ENCODE peak calls at places on chromosomes 2 and 18, in six cellular contexts. N, K, R, W, A and T are unnamed samples.
A peak's percentile ranks its signal among the peaks of the same experiment; 100 is the strongest.

GRCh38 chr2:119202610-119203351 is 20.9 kb upstream of the STEAP3 start:
- DNase-seq in N (no peak), K (no peak), R (no peak), W (no peak), A (no peak), T (no peak)

GRCh38 chr2:207660994-207661393 is 35.8 kb upstream of the METTL21A start:
- DNase-seq in N (no peak), K (no peak), R (no peak), W (no peak), A (no peak), T (no peak)

GRCh38 chr2:192697880-192698279 is 503.1 kb upstream of the TMEFF2 start:
- DNase-seq in N (no peak), K (no peak), R (no peak), W (no peak), A (no peak), T (no peak)

GRCh38 chr18:40056085-40056484 is 1898.9 kb upstream of the PIK3C3 start:
- DNase-seq in N (no peak), K (no peak), R (no peak), W (no peak), A (peak; percentile 6), T (no peak)

GRCh38 chr18:31506024-31506742 is 8.2 kb downstream of the DSG2 start:
- DNase-seq in N (no peak), K (peak; percentile 63), R (no peak), W (peak; percentile 21), A (no peak), T (no peak)

GRCh38 chr2:160917850-160918249 is 242.4 kb upstream of the TANK start:
- DNase-seq in N (no peak), K (no peak), R (no peak), W (no peak), A (no peak), T (no peak)

GRCh38 chr2:170313636-170314348 is 135.8 kb downstream of the MYO3B start:
- DNase-seq in N (no peak), K (no peak), R (no peak), W (no peak), A (no peak), T (no peak)

GRCh38 chr2:227228061-227228667 is 63.7 kb downstream of the COL4A3 start:
- DNase-seq in N (peak; percentile 63), K (peak; percentile 71), R (no peak), W (no peak), A (peak; percentile 69), T (peak; percentile 31)

GRCh38 chr18:908631-909621 is 4.3 kb downstream of the ADCYAP1 start:
- DNase-seq in N (no peak), K (no peak), R (no peak), W (no peak), A (no peak), T (no peak)

GRCh38 chr2:176169711-176170110 is 12.6 kb downstream of the HOXD3 start:
- DNase-seq in N (no peak), K (no peak), R (no peak), W (no peak), A (no peak), T (no peak)

GRCh38 chr2:145068509-145068908 is 548.6 kb upstream of the ZEB2 start:
- DNase-seq in N (no peak), K (no peak), R (no peak), W (no peak), A (no peak), T (no peak)

GRCh38 chr2:199108056-199108455 is 349.7 kb downstream of the SATB2 start:
- DNase-seq in N (no peak), K (no peak), R (no peak), W (no peak), A (no peak), T (no peak)

GRCh38 chr2:121999273-121999672 is 243.8 kb downstream of the TSN start:
- DNase-seq in N (no peak), K (no peak), R (no peak), W (peak; percentile 63), A (no peak), T (no peak)

GRCh38 chr2:233380132-233381012 is 26.1 kb downstream of the DGKD start:
- DNase-seq in N (no peak), K (no peak), R (no peak), W (peak; percentile 42), A (no peak), T (no peak)

GRCh38 chr2:69798909-69799526 is 30.4 kb upstream of the GMCL1 start:
- DNase-seq in N (no peak), K (no peak), R (peak; percentile 36), W (peak; percentile 84), A (no peak), T (no peak)

GRCh38 chr2:26506279-26506678 is 28.4 kb upstream of the OTOF start:
- DNase-seq in N (no peak), K (no peak), R (no peak), W (no peak), A (no peak), T (no peak)

GRCh38 chr18:46073474-46074331 is 1.6 kb upstream of the PSTPIP2 start:
- DNase-seq in N (peak; percentile 46), K (peak; percentile 55), R (peak; percentile 44), W (peak; percentile 69), A (peak; percentile 44), T (peak; percentile 72)

GRCh38 chr2:235543126-235543750 is 49.4 kb downstream of the AGAP1 start:
- DNase-seq in N (no peak), K (no peak), R (no peak), W (peak; percentile 50), A (no peak), T (no peak)
- TF ChIP-seq POLR2A in N (no peak), K (no peak), R (no peak), W (no peak), A (no peak), T (no peak)

DNA sequence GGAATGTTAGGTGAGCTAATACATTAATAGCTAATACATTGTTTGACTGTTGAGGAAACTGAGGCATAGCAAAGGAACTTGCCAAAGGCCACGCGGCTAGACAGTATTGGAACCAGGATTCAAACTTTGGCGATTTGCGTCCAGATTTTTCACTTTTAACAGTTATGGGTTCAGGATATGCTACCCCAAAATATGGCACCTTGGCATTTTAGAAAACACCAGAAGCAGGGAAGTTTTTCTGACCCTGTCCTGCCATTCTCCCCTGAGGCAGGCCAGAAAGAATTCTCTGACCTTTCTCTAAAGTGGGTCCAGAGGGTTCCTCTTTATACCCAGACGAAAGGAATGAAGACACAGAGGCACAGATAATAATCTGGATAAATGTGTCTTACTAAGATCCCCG is 166.9 kb downstream of the MYCN start:
- DNase-seq in N (no peak), K (no peak), R (no peak), W (no peak), A (no peak), T (no peak)
- H3K4me3 ChIP-seq in N (no peak overlapping the region), K (no peak overlapping the region), R (no peak overlapping the region), W (no peak overlapping the region), A (no peak overlapping the region), T (no peak overlapping the region)

GRCh38 chr2:84904717-84905174 is 710 bp upstream of the TMSB10 start:
- DNase-seq in N (peak; percentile 65), K (peak; percentile 80), R (peak; percentile 85), W (peak; percentile 55), A (peak; percentile 79), T (peak; percentile 98)
- TF ChIP-seq POLR2A in N (peak; percentile 40), K (peak; percentile 56), R (no peak), W (peak; percentile 48), A (peak; percentile 58), T (no peak)

DNA sequence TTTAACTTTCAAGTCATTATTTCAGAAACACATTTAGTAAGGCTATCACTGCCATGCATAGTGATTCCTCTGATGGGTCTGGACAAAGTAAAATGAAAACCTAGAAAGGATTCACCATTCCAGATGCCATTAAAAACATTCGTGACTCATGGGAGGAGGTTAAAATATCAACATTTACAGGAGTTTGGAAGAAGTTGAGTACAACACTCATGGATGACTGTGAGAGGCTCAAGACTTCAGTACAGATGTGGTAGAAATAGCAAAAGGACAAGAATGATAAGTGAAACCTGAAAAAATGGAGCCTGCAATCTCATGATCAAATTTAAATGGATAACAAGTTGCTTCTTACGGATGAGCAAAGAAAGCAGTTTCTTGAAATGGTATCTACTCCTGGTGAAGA is 5.8 kb upstream of the TWSG1 start:
- DNase-seq in N (no peak), K (no peak), R (no peak), W (peak; percentile 52), A (no peak), T (no peak)
- H3K4me3 ChIP-seq in N (no peak overlapping the region), K (no peak overlapping the region), R (no peak overlapping the region), W (no peak overlapping the region), A (no peak overlapping the region), T (no peak overlapping the region)

GRCh38 chr2:179701524-179702110 is 159.8 kb downstream of the ZNF385B start:
- DNase-seq in N (no peak), K (no peak), R (no peak), W (peak; percentile 45), A (no peak), T (no peak)

GRCh38 chr2:179703702-179704101 is 157.7 kb downstream of the ZNF385B start:
- DNase-seq in N (no peak), K (no peak), R (no peak), W (no peak), A (no peak), T (no peak)

GRCh38 chr2:179702912-179703311 is 158.5 kb downstream of the ZNF385B start:
- DNase-seq in N (no peak), K (no peak), R (no peak), W (no peak), A (no peak), T (no peak)
- TF ChIP-seq POLR2A in N (no peak), K (no peak), R (no peak), W (no peak), A (no peak), T (no peak)

GRCh38 chr2:238420442-238420841 is 6.3 kb upstream of the ASB1 start:
- DNase-seq in N (no peak), K (no peak), R (no peak), W (no peak), A (no peak), T (no peak)

GRCh38 chr2:238422285-238422684 is 4.4 kb upstream of the ASB1 start:
- DNase-seq in N (no peak), K (no peak), R (no peak), W (no peak), A (no peak), T (no peak)

GRCh38 chr2:238422940-238423339 is 3.8 kb upstream of the ASB1 start:
- DNase-seq in N (no peak), K (no peak), R (no peak), W (no peak), A (no peak), T (no peak)

GRCh38 chr2:238420878-238421694 is 5.6 kb upstream of the ASB1 start:
- DNase-seq in N (no peak), K (no peak), R (no peak), W (no peak), A (no peak), T (no peak)

DNA sequence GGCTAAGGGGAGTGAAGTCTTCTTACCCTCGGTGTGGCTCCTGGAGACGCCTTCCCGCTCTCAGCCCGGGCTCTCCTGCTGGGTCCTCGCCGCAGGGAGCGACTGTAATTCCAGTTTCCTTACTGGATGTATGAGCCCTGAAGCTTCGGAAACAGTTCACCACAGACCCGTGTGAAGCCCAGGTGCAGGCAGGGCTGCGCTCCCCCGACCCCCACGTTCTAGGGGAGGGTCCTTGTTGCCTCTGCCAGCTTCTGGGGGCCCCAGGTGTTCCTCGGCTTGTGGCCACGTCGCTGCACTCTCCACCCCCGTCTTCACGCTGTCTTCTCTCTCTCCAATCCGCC is 5.1 kb upstream of the ASB1 start:
- DNase-seq in N (no peak), K (no peak), R (no peak), W (no peak), A (no peak), T (no peak)
- H3K4me3 ChIP-seq in N (no peak overlapping the region), K (no peak overlapping the region), R (no peak overlapping the region), W (no peak overlapping the region), A (no peak overlapping the region), T (no peak overlapping the region)